ENCODE peak calls at places on chromosomes 13 and 19, in five cellular contexts. S, V, H, G and T are unnamed samples.

GRCh38 chr13:97058417-97058816 is 64.1 kb upstream of the OXGR1 start:
- DNase-seq in G (no peak), V (no peak), S (no peak), H (no peak), T (no peak)

GRCh38 chr13:111513766-111514611 is 193.5 kb downstream of the TEX29 start:
- DNase-seq in S (no peak), H (no peak), V (no peak), G (no peak), T (peak)

GRCh38 chr19:9709305-9709704 is 34.4 kb upstream of the ZNF562 start:
- DNase-seq in V (no peak), H (no peak), G (no peak), S (no peak), T (no peak)

GRCh38 chr19:18098891-18099622 is 1.5 kb downstream of the MAST3 start:
- DNase-seq in H (no peak), S (no peak), V (peak), G (no peak), T (no peak)

GRCh38 chr19:4368128-4368820 is 24.9 kb downstream of the MPND start:
- DNase-seq in V (no peak), S (peak), H (no peak), G (no peak), T (no peak)

GRCh38 chr19:4566402-4567051 is 7.0 kb upstream of the SEMA6B start:
- DNase-seq in G (no peak), S (no peak), H (no peak), V (no peak), T (no peak)

GRCh38 chr13:106533101-106533939 is 2.1 kb downstream of the EFNB2 start:
- DNase-seq in G (no peak), S (peak), V (peak), H (peak), T (peak)

GRCh38 chr13:101751488-101751887 is 299.0 kb downstream of the ITGBL1 start:
- DNase-seq in S (peak), G (no peak), H (no peak), V (peak), T (no peak)

GRCh38 chr13:51942189-51942588 is 69.1 kb downstream of the ATP7B start:
- DNase-seq in S (no peak), G (no peak), H (no peak), V (no peak), T (no peak)

GRCh38 chr19:8302357-8302691 is 5.8 kb downstream of the CD320 start:
- DNase-seq in H (no peak), G (no peak), V (no peak), S (no peak), T (no peak)

GRCh38 chr13:98994080-98994479 is 16.2 kb upstream of the DOCK9 start:
- DNase-seq in H (no peak), S (no peak), G (no peak), V (peak), T (no peak)

GRCh38 chr19:14570864-14571527 is 870 bp downstream of the NDUFB7 start:
- DNase-seq in G (no peak), V (no peak), S (no peak), H (no peak), T (no peak)
- H2AK5ac ChIP-seq in G (no peak), V (no peak), S (peak), H (no peak), T (no peak)

GRCh38 chr19:45508681-45508930 is 1.3 kb downstream of the VASP start:
- DNase-seq in G (no peak), S (no peak), H (no peak), V (no peak), T (no peak)

GRCh38 chr19:45507864-45508680 is 793 bp downstream of the VASP start:
- DNase-seq in H (no peak), S (no peak), V (peak), G (no peak), T (peak)

GRCh38 chr19:45509692-45510015 is 2.4 kb downstream of the VASP start:
- DNase-seq in H (no peak), V (no peak), G (no peak), S (no peak), T (no peak)

GRCh38 chr19:45506991-45507863 is at the start of gene VASP:
- DNase-seq in G (no peak), S (peak), H (peak), V (peak), T (peak)

DNA sequence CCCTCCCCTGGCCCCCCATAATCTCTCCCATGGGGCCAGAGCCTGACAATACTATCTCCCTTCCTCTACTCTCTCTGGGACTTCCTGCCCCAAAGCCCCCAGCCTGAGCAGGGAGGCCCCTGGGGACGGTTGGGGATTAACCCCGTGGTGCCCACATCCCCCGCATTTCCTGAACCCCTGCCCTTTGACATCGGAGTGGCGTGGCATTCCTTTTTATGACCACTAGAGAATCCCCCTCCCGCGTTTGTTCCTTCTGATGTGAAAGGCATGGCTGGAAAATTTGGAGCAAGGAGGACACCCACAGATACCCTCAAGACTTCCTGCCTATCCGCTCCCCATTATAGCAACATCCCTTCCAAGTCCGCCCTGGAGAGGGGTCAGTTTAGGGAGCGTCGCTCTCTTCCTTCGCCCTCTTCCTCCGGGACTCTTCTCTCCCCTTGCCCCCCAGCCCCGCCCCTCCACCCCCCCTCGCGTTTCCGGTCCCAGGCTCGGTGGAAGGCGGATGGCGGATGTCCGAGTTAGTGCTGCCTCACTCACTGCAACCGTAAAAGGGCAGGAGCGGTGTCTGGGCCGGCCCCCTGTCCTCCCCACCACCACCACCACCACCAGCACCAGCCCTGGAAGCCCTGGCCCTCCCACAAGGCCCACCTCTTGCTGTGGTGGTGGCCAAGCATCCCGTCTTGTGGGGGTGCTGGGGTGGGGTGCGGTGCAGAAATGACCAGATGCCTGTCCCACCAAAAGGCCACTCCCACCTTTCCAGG is 1.8 kb downstream of the VASP start:
- DNase-seq in V (peak), H (peak), S (peak), G (no peak), T (peak)
- H2AK5ac ChIP-seq in V (peak), H (peak), S (peak), G (peak), T (no peak)

GRCh38 chr19:33290082-33290815 is 12.1 kb downstream of the CEBPA start:
- DNase-seq in H (no peak), G (no peak), S (no peak), V (no peak), T (no peak)

GRCh38 chr19:33291623-33292534 is 10.5 kb downstream of the CEBPA start:
- DNase-seq in V (no peak), S (no peak), G (no peak), H (no peak), T (no peak)

GRCh38 chr19:33289261-33289660 is 13.1 kb downstream of the CEBPA start:
- DNase-seq in H (no peak), G (no peak), S (no peak), V (no peak), T (no peak)

GRCh38 chr19:33292595-33293254 is 9.6 kb downstream of the CEBPA start:
- DNase-seq in H (no peak), S (no peak), G (no peak), V (no peak), T (no peak)

DNA sequence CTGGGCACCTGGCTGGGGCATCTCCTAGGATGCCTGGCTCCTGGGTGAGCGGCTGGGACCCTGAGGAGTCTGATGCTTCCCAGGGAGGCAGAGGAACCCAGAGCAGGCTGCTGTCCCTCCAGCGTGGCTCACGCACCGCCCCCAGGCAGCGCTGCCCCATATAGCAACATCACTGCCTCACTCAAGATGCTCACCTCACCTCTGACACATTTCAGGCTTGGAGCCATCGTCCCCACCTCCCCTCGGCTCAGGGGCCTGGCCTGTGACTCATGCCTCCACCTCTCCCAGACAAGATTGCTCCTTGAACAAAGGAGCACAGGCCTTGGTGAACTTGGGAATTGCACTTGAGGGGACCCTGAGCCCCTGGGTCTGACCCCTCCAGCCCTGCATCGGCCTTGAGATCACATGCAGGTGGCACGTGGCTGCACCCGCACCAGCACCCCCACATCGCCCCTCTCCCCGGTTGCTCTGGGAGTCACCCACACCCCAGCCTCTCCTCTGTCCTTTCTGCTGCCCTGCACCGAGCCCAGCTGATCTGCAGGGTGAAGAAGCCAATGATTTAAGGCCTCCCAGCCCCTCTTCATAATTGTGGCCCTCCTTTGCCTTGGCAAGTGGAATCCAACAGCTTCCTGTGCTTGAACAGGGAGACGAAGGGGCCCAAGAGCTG is 11.2 kb downstream of the CEBPA start:
- DNase-seq in S (no peak), G (no peak), H (no peak), V (peak), T (no peak)
- H2AK5ac ChIP-seq in S (no peak), G (no peak), H (peak), V (no peak), T (no peak)

GRCh38 chr13:110454227-110454859 is 107.2 kb downstream of the RAB20 start:
- DNase-seq in H (peak), V (no peak), S (no peak), G (no peak), T (no peak)
- H2AK5ac ChIP-seq in H (peak), V (no peak), S (no peak), G (no peak), T (no peak)

GRCh38 chr19:49876422-49877019 is 634 bp downstream of the AKT1S1 start:
- DNase-seq in H (peak), V (peak), S (peak), G (peak), T (peak)

GRCh38 chr19:49878744-49879070 is 1.2 kb downstream of the TBC1D17 start:
- DNase-seq in H (no peak), G (no peak), S (no peak), V (no peak), T (no peak)

GRCh38 chr19:49875801-49876421 is 1.2 kb downstream of the AKT1S1 start:
- DNase-seq in H (peak), V (peak), S (peak), G (no peak), T (peak)

GRCh38 chr19:49877879-49878743 is 609 bp downstream of the TBC1D17 start:
- DNase-seq in G (peak), V (peak), S (peak), H (peak), T (peak)

DNA sequence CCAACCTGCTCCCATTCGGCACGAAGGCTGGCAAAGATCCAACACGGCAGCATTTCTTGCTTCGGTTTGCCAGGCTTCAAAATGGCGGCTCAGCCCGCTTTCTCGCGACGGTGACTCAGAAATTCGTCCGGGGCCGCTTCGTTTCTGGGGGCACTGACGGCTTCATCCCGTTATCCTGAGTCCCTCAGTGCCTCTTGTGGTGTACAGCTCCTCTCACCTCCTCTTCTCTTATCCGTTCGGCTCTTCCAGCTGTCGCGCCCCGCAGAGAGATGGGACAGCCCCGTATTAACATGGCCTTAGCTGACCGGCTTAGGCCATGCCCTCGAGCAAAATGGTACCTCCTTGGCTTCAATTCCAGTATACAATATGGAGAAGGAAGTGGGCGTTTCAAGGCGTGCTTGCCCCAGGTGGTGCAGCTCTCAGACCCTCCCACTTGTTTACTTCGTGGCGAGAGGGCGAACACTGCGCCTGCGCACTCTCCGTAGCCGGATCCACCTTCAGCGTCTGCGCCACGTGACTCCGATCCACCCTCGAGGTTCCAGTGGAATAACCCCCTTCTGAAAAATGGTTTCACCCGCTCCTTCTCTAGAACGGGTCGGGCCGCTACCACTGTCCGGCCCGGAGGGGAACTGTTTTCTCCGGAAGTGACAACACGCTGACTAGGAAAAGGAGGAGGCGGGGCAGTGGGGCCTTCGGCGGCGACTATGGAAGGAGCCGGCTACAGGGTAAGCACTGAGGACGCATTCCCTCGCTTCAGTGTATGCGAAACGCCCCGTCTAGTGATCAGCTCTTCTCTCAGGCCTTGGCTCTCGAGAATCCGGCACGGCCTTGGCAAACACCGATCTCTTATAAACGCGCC is at the start of the genes AKT1S1 and TBC1D17:
- DNase-seq in H (peak), V (peak), S (peak), G (peak), T (peak)
- H2AK5ac ChIP-seq in H (peak), V (peak), S (peak), G (peak), T (no peak)

DNA sequence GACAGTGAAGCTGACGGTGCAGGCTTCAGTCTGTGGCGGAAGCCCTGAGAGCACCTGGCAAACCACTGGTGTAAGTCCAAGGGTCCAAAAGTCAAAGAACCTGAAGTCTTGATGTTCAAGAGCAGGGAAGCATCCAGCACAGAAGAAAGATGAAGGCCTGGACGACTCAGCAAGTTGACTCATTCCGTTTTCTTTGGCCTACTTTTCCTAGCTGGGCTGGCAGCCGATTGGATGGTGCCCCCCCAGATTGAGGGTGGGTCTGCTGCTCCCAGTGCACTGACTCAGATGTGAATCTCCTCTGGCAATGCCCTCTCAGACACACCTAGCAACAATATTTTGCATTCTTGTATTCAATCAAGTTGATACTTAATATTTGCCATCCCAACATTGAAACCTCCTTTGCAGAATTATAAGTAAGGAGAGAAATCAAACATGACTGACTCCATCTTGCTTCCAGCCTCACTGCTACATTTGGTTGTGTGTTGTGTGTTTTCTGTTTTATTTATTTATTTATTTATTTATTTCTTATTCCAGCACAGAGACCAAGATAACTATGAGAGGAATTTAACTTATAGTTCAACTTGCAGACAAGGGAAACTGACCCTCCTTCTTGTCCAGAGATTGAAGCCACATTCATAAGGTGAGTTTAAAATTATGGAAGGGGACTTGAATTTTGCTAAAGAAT is 32.8 kb downstream of the IGFL2 start:
- DNase-seq in H (no peak), V (no peak), S (peak), G (no peak), T (no peak)
- H2AK5ac ChIP-seq in H (no peak), V (no peak), S (no peak), G (no peak), T (no peak)

DNA sequence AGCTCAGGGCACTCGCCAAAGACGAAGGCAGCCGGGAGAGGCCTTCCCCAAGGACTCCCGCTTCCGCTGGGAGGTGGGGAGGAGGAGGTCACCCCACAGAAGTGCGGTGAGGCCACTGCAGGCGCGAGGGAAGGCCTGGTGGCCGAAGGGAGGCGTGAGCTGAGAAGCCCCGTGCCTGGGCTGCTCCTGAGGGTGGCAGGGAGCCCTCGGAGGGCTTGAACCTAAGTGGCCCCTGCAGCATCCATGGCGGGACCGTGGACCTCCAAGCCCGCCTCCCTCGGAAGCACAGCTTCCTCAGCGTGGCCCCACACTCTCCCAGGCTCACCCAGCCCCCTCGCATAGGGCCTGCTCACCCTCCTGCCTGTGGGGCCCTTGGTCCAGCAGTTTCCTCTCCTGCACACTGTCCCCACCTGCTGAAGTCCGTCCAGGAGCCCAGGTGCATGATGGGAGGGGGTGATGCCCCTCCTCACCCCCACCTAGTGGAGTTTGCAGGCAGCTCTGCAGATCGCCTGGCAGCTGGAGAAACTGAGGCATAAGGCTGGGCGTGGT is 25.9 kb downstream of the EFNA2 start:
- DNase-seq in V (no peak), S (no peak), H (no peak), G (no peak), T (no peak)
- H2AK5ac ChIP-seq in V (no peak), S (no peak), H (peak), G (no peak), T (no peak)